ENCODE peak calls at places on chromosomes 5 and 9, in four cellular contexts. H, W, E and L are unnamed samples.

GRCh38 chr9:83280790-83281189 is 217.8 kb upstream of the RASEF start:
- DNase-seq in H (no peak), W (no peak), E (no peak), L (no peak)

GRCh38 chr9:89631381-89631780 is 26.6 kb downstream of the GADD45G start:
- DNase-seq in H (no peak), W (no peak), E (no peak), L (no peak)

GRCh38 chr5:157464518-157465171 is 4.6 kb downstream of the NIPAL4 start:
- DNase-seq in H (peak), W (peak), E (peak), L (no peak)

GRCh38 chr9:138053996-138054752 is 176.6 kb downstream of the CACNA1B start:
- DNase-seq in H (peak), W (no peak), E (no peak), L (no peak)

GRCh38 chr9:27460225-27461023 is 63.7 kb upstream of the IFNK start:
- DNase-seq in H (peak), W (no peak), E (peak), L (no peak)

GRCh38 chr5:61768692-61769281 is 436.7 kb downstream of the ZSWIM6 start:
- DNase-seq in H (peak), W (peak), E (peak), L (peak)

GRCh38 chr5:151949909-151950308 is 25.3 kb upstream of the GLRA1 start:
- DNase-seq in H (no peak), W (no peak), E (no peak), L (no peak)

GRCh38 chr9:137114613-137115393 is at the start of gene DPP7:
- DNase-seq in H (peak), W (peak), E (peak), L (no peak)

GRCh38 chr5:77751328-77752023 is 24.7 kb downstream of the TBCA start:
- DNase-seq in H (no peak), W (no peak), E (no peak), L (no peak)

GRCh38 chr5:159257629-159258283 is 5.3 kb upstream of the UBLCP1 start:
- DNase-seq in H (no peak), W (no peak), E (no peak), L (peak)

GRCh38 chr5:137016783-137017324 is 482.3 kb downstream of the SPOCK1 start:
- DNase-seq in H (no peak), W (no peak), E (no peak), L (no peak)

GRCh38 chr5:9479361-9479760 is 66.5 kb downstream of the SEMA5A start:
- DNase-seq in H (no peak), W (peak), E (no peak), L (no peak)

GRCh38 chr5:134510970-134511795 is 14.3 kb upstream of the JADE2 start:
- DNase-seq in H (no peak), W (peak), E (no peak), L (peak)

GRCh38 chr5:53114988-53115387 is 5.4 kb upstream of the MOCS2 start:
- DNase-seq in H (no peak), W (peak), E (no peak), L (peak)

GRCh38 chr5:35924950-35925722 is 13.3 kb downstream of the CAPSL start:
- DNase-seq in H (peak), W (peak), E (peak), L (no peak)

GRCh38 chr9:92661761-92662160 is 8.2 kb downstream of the IPPK start:
- DNase-seq in H (no peak), W (no peak), E (no peak), L (no peak)

GRCh38 chr9:21334603-21334968 is 618 bp downstream of the KLHL9 start:
- DNase-seq in H (no peak), W (peak), E (no peak), L (peak)

GRCh38 chr5:126139773-126140172 is 283.4 kb upstream of the GRAMD2B start:
- DNase-seq in H (no peak), W (peak), E (no peak), L (no peak)

GRCh38 chr5:124538196-124538595 is 208.2 kb downstream of the ZNF608 start:
- DNase-seq in H (no peak), W (no peak), E (no peak), L (no peak)

GRCh38 chr5:135353952-135354721 is 44.9 kb downstream of the MACROH2A1 start:
- DNase-seq in H (no peak), W (peak), E (no peak), L (no peak)

GRCh38 chr5:143554918-143555477 is 151.5 kb upstream of the NR3C1 start:
- DNase-seq in H (no peak), W (peak), E (no peak), L (peak)

GRCh38 chr5:62536232-62536631 is 42.4 kb upstream of the LRRC70 start:
- DNase-seq in H (no peak), W (no peak), E (no peak), L (no peak)

GRCh38 chr9:29211003-29211584 is 1637.8 kb upstream of the C9orf72 start:
- DNase-seq in H (no peak), W (no peak), E (no peak), L (no peak)

GRCh38 chr5:157442989-157443619 is 16.9 kb upstream of the NIPAL4 start:
- DNase-seq in H (no peak), W (no peak), E (no peak), L (no peak)

GRCh38 chr5:157740211-157740610 is 3.3 kb upstream of the LSM11 start:
- DNase-seq in H (peak), W (no peak), E (peak), L (peak)

DNA sequence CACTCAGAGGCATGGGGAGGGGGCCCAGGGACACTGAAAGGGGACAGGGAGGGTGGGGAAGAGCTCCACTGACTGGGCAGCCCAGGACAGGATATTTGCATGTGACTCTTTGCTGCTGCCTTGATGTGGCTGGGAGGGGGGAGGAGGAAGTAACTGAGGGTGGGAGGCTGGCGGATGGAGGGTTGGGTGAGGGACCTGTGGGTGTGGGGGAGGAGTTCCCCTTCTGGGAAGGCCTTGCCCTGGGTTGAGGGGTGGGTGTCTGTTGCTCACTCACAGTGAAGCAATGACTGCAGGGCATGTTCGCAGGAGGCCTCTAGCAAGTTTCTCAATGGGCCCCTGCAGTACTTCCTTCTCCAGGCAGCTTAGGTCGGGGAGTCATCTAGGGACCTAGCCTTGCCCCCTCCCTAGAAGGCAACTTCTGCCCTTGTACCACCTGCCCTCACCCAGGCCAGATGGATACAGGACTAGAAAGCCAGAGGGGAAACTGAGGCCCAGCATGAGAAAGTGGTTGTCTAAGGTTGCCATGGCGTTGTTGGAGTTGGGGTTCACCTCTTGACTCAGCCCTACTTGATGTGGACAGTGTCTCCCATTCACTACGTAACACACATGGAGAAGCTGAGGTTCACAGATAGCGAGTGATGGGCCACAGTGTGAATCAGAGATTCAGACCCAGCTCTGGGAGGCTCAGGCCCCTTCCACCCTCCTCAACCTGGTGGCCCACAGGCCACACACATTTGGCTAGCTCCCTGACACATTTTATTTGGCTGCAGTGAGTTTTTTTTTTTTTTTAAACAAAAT is 3.0 kb downstream of the GRK6 start:
- DNase-seq in H (no peak), W (no peak), E (no peak), L (no peak)
- TF ChIP-seq MAZ in H (no peak), W (no peak), E (no peak), L (no peak)

DNA sequence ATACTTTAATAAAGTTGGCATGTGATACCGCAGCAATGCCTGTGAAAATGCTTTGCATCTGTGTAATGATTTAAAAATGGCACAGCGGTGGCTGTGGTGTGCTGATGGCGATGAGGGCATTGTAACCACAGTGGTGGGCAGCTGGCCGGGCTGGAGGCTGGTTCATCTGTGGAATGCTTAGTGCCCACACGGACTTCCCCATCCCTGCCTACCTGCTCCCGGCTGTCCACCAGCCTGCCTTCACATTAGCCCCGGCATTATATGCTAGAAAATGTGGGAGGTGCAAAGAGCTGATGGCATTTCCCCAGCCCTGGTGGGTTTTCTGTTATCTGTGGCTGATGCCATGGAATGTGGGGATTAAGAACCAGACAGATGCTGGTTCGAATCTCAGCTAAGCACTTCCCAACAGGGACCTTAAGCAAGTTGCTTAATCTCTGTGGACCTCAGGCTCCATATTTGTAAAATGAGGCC is 2.9 kb upstream of the NDST1 start:
- DNase-seq in H (no peak), W (no peak), E (no peak), L (no peak)
- TF ChIP-seq MAZ in H (no peak), W (no peak), E (no peak), L (no peak)

GRCh38 chr5:32642276-32643002 is 57.1 kb downstream of the SUB1 start:
- DNase-seq in H (peak), W (peak), E (no peak), L (peak)
- TF ChIP-seq MAZ in H (no peak), W (no peak), E (no peak), L (no peak)

DNA sequence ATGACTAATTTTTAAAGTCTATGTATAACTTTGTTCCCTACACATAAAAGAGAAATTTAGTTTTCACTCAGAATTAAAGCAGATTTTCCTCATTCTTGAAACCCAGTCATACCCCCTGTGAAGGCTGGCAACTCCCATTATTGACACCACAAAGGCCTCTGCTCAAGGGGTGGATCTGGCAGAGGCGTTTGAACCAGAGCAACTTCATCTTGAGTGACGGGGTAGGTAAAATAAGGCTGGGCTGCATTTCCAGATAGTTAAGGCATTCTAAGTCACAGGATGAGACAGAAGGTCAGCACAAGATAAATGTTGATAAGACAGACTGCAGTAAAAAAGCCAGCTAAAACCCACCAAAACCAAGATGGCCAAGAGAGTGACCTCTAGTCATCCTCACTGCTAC is 177.2 kb upstream of the OR13F1 start:
- DNase-seq in H (no peak), W (no peak), E (no peak), L (no peak)
- TF ChIP-seq MAZ in H (no peak), W (no peak), E (no peak), L (no peak)